ENCODE peak calls at places on chromosomes 6 and 20, in ten cellular contexts. W is activated CD4-positive, alpha-beta T cell treated with anti-CD3 and anti-CD28 coated beads, Interleukin-2, amount 50 U/mL, for 1 hour; F is ecto neural progenitor cell; O is upper lobe of right lung; K is stromal cell of bone marrow; Q is H54; E is T-cell; J is osteocyte; D is A172; T is CD8-positive, alpha-beta memory T cell. S is an unnamed sample.

GRCh38 chr6:157300006-157300405 is 23.3 kb downstream of the TMEM242 start:
- DNase-seq in W (no peak), F (no peak), O (no peak), K (no peak), Q (no peak), E (no peak), J (no peak), D (no peak), T (no peak), S (no peak)

GRCh38 chr20:21125072-21125848 is 622 bp upstream of the KIZ start:
- DNase-seq in W (no peak), F (no peak), O (no peak), K (no peak), Q (peak; percentile 35), E (no peak), J (no peak), D (peak; percentile 67), T (no peak), S (no peak)

GRCh38 chr6:163490826-163491577 is 76.5 kb downstream of the QKI start:
- DNase-seq in W (no peak), F (no peak), O (peak; percentile 64), K (peak; percentile 44), Q (no peak), E (peak; percentile 11), J (no peak), D (no peak), T (no peak), S (no peak)

GRCh38 chr6:103783344-103783743 is 1076.4 kb downstream of the HACE1 start:
- DNase-seq in W (no peak), F (no peak), O (no peak), K (no peak), Q (no peak), E (no peak), J (no peak), D (peak; percentile 2), T (no peak), S (peak; percentile 5)

GRCh38 chr20:57499676-57500075 is 25.3 kb downstream of the CTCFL start:
- DNase-seq in W (no peak), F (no peak), O (no peak), K (no peak), Q (no peak), E (no peak), J (no peak), D (no peak), T (no peak), S (no peak)

GRCh38 chr6:112694986-112695385 is 347.9 kb downstream of the RFPL4B start:
- DNase-seq in W (no peak), F (no peak), O (no peak), K (peak; percentile 12), Q (no peak), E (no peak), J (no peak), D (no peak), T (no peak), S (no peak)

GRCh38 chr6:167683028-167683862 is 143.5 kb upstream of the AFDN start:
- DNase-seq in W (no peak), F (peak; percentile 39), O (peak; percentile 57), K (no peak), Q (peak; percentile 45), E (no peak), J (no peak), D (peak; percentile 97), T (no peak), S (peak; percentile 12)

GRCh38 chr6:55496201-55496600 is 82.8 kb downstream of the HMGCLL1 start:
- DNase-seq in W (no peak), F (no peak), O (no peak), K (no peak), Q (no peak), E (no peak), J (no peak), D (no peak), T (no peak), S (no peak)

GRCh38 chr6:20866940-20867630 is 332.8 kb downstream of the CDKAL1 start:
- DNase-seq in W (no peak), F (no peak), O (no peak), K (no peak), Q (no peak), E (no peak), J (no peak), D (no peak), T (no peak), S (no peak)

GRCh38 chr20:61499859-61500258 is 247.8 kb downstream of the CDH4 start:
- DNase-seq in W (no peak), F (no peak), O (no peak), K (no peak), Q (no peak), E (no peak), J (no peak), D (peak; percentile 24), T (no peak), S (no peak)

GRCh38 chr20:25222461-25223178 is 25.3 kb upstream of the PYGB start:
- DNase-seq in W (no peak), F (no peak), O (no peak), K (no peak), Q (no peak), E (no peak), J (no peak), D (no peak), T (no peak), S (no peak)

GRCh38 chr6:111552241-111552744 is 53.4 kb downstream of the TRAF3IP2 start:
- DNase-seq in W (no peak), F (peak; percentile 60), O (peak; percentile 69), K (peak; percentile 92), Q (peak; percentile 32), E (no peak), J (peak; percentile 88), D (peak; percentile 81), T (no peak), S (peak; percentile 53)

GRCh38 chr6:160141001-160141726 is 19.5 kb downstream of the SLC22A1 start:
- DNase-seq in W (no peak), F (no peak), O (no peak), K (peak; percentile 85), Q (no peak), E (no peak), J (no peak), D (peak; percentile 41), T (no peak), S (no peak)

GRCh38 chr20:41308726-41309413 is 8.7 kb downstream of the ZHX3 start:
- DNase-seq in W (no peak), F (no peak), O (no peak), K (no peak), Q (no peak), E (no peak), J (no peak), D (no peak), T (no peak), S (peak; percentile 55)

GRCh38 chr6:32213649-32214048 is 10.2 kb downstream of the NOTCH4 start:
- DNase-seq in W (no peak), F (no peak), O (no peak), K (no peak), Q (no peak), E (no peak), J (no peak), D (no peak), T (no peak), S (no peak)

GRCh38 chr6:145744619-145745018 is 9.3 kb upstream of the EPM2A start:
- DNase-seq in W (no peak), F (no peak), O (no peak), K (no peak), Q (no peak), E (no peak), J (no peak), D (no peak), T (no peak), S (no peak)

GRCh38 chr6:166360243-166361079 is 18.1 kb upstream of the SFT2D1 start:
- DNase-seq in W (no peak), F (no peak), O (no peak), K (no peak), Q (no peak), E (no peak), J (no peak), D (no peak), T (no peak), S (no peak)

GRCh38 chr20:10922941-10923340 is 249.1 kb upstream of the JAG1 start:
- DNase-seq in W (no peak), F (no peak), O (no peak), K (peak; percentile 70), Q (no peak), E (no peak), J (no peak), D (peak; percentile 85), T (no peak), S (peak; percentile 82)

GRCh38 chr6:143264996-143265734 is 185.3 kb downstream of the ADAT2 start:
- DNase-seq in W (no peak), F (no peak), O (no peak), K (no peak), Q (no peak), E (no peak), J (no peak), D (no peak), T (no peak), S (no peak)

S was measured in PC-9.